ENCODE peak calls at places on chromosomes 1 and 21, in ten cellular contexts. F, X, V, B, T, W, O, E, P and S are unnamed samples.

GRCh38 chr1:110412576-110412975 is 5.1 kb upstream of the LAMTOR5 start:
- DNase-seq in P (peak; percentile 93), V (peak; percentile 76), E (peak; percentile 23), W (peak; percentile 53), F (peak; percentile 93), X (peak; percentile 74), T (peak; percentile 63), O (peak; percentile 86), B (peak; percentile 67), S (peak; percentile 62)

GRCh38 chr1:40059292-40059959 is 18.9 kb downstream of the CAP1 start:
- DNase-seq in B (peak; percentile 33), W (peak; percentile 80), P (no peak), O (no peak), F (no peak), T (peak; percentile 70), X (no peak), V (no peak), E (no peak), S (no peak)

GRCh38 chr1:91685994-91686393 is 185.3 kb downstream of the CDC7 start:
- DNase-seq in P (no peak), F (no peak), B (no peak), V (no peak), W (peak; percentile 74), E (no peak), O (no peak), T (no peak), X (no peak), S (no peak)

GRCh38 chr1:156379420-156380165 is 10.6 kb downstream of the RHBG start:
- DNase-seq in B (no peak), E (no peak), X (no peak), O (no peak), P (no peak), F (no peak), T (peak; percentile 5), V (no peak), W (no peak), S (peak; percentile 81)

GRCh38 chr1:97739596-97740103 is 181.2 kb downstream of the DPYD start:
- DNase-seq in E (no peak), V (no peak), F (no peak), B (no peak), P (no peak), X (no peak), T (peak; percentile 54), O (no peak), W (no peak), S (no peak)

GRCh38 chr1:169338617-169339016 is 29.0 kb downstream of the NME7 start:
- DNase-seq in O (no peak), F (no peak), B (no peak), X (no peak), W (peak; percentile 8), T (no peak), E (no peak), V (no peak), P (no peak), S (no peak)

GRCh38 chr21:35599164-35599563 is 461.2 kb downstream of the SETD4 start:
- DNase-seq in T (no peak), V (no peak), F (no peak), E (no peak), W (no peak), O (no peak), B (no peak), X (no peak), P (peak; percentile 60), S (no peak)

GRCh38 chr1:203443296-203443695 is 32.3 kb upstream of the PRELP start:
- DNase-seq in W (no peak), O (no peak), P (no peak), F (no peak), X (no peak), V (no peak), T (no peak), B (no peak), E (no peak), S (no peak)

GRCh38 chr1:230519246-230519645 is 93.1 kb upstream of the PGBD5 start:
- DNase-seq in X (no peak), P (no peak), E (no peak), B (no peak), V (no peak), T (no peak), F (no peak), W (no peak), O (no peak), S (no peak)

GRCh38 chr1:50593515-50593914 is 170.3 kb upstream of the DMRTA2 start:
- DNase-seq in O (no peak), X (no peak), V (no peak), E (no peak), B (no peak), P (no peak), T (no peak), W (no peak), F (no peak), S (no peak)

GRCh38 chr1:179007233-179007632 is 18.5 kb upstream of the FAM20B start:
- DNase-seq in E (no peak), W (no peak), X (no peak), V (no peak), B (no peak), T (no peak), P (no peak), F (no peak), O (no peak), S (no peak)

GRCh38 chr21:45542242-45542666 is at the start of gene SLC19A1:
- DNase-seq in P (peak; percentile 71), B (peak; percentile 78), W (peak; percentile 32), V (no peak), F (peak; percentile 67), X (peak; percentile 79), T (peak; percentile 48), E (peak; percentile 33), O (peak; percentile 96), S (peak; percentile 99)

GRCh38 chr1:99557556-99558256 is 88.2 kb upstream of the PALMD start:
- DNase-seq in F (no peak), W (peak; percentile 44), E (no peak), V (no peak), B (no peak), O (no peak), T (peak; percentile 92), X (no peak), P (no peak), S (peak; percentile 11)

GRCh38 chr21:31491617-31492016 is 147.6 kb upstream of the TIAM1 start:
- DNase-seq in O (no peak), B (no peak), W (no peak), X (no peak), V (no peak), P (no peak), F (no peak), T (no peak), E (no peak), S (no peak)

DNA sequence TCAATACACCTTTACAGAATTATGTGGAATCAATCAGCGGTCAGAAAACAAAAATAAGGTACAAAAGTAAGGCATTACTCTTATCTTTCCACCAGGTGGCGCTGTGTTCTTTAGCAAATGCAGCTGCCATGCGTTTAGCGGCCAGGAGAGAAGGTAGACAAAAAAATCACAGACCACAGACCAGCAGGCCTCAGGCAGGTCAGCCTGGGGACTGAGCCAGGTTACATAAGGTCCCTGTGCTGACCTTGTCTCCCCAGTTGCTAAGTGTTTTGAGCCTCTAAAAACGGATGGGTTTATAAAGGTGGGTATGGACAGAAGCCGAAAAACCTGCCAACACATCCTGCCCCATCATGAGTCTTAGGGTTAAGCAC is 2.8 kb downstream of the RGS16 start:
- DNase-seq in B (peak; percentile 61), F (peak; percentile 79), W (peak; percentile 57), X (peak; percentile 76), P (peak; percentile 88), E (peak; percentile 75), O (no peak), T (peak; percentile 76), V (peak; percentile 70), S (peak; percentile 56)
- TF ChIP-seq POLR2A in B (no peak), F (no peak), W (no peak), X (no peak), P (no peak), E (no peak), O (no peak), T (no peak), V (no peak), S (no peak)

GRCh38 chr1:8021676-8022266 is 4.3 kb downstream of the ERRFI1 start:
- DNase-seq in B (no peak), X (no peak), P (no peak), E (no peak), V (no peak), W (no peak), O (no peak), F (no peak), T (no peak), S (no peak)
- TF ChIP-seq POLR2A in B (no peak), X (no peak), P (no peak), E (no peak), V (no peak), W (peak; percentile 47), O (no peak), F (no peak), T (no peak), S (no peak)

GRCh38 chr1:67733741-67734690 is 49.0 kb downstream of the GADD45A start:
- DNase-seq in W (peak; percentile 52), X (no peak), F (no peak), B (no peak), O (no peak), V (no peak), E (no peak), T (no peak), P (no peak), S (no peak)
- TF ChIP-seq POLR2A in W (no peak), X (no peak), F (no peak), B (no peak), O (no peak), V (no peak), E (no peak), T (no peak), P (no peak), S (no peak)

DNA sequence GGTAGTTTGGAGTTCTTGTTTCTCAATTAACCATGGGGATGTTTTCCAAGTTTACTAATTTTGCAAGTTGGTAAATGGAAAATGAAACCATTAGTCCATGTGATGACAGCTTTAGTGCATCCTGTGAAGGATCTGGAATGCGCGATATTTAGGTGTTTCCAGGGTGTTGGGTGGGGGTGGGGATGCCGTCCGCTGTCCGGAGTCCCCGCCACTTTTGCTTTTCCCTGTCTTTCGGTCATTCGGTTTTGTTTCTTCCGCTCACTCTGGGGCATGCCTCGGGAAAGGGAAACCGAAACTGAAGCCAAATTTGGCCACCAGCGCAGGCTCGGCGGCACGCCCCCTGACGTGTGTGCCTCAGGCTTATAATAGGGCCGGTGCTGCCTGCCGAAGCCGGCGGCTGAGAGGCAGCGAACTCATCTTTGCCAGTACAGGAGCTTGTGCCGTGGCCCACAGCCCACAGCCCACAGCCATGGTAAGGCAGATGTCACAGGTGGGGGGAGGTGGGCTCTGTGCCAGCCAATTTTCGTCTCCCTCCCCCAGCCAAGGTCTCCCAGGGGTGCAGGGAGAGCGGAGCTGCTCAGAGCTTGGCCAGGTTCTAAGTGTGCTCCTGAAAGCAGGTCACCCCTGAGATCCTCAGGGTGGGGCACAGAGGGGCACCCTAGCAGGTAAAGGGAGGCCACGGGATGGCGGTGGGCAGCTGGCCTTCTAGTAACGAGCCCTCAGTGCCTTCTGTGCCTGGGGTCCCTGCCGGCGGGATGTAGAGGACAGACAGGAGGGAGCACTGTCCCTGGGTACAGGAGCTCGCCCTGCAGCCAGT is at the start of gene ISG15:
- DNase-seq in T (peak; percentile 83), P (peak; percentile 96), E (peak; percentile 91), O (peak; percentile 98), F (peak; percentile 88), B (peak; percentile 93), X (peak; percentile 93), V (peak; percentile 89), W (peak; percentile 89), S (peak; percentile 65)
- TF ChIP-seq POLR2A in T (peak; percentile 85), P (peak; percentile 72), E (peak; percentile 98), O (peak; percentile 85), F (no peak), B (peak; percentile 71), X (no peak), V (peak; percentile 88), W (peak; percentile 61), S (peak; percentile 41)